ENCODE peak calls at places on chromosomes 13 and 19, in eight cellular contexts. One of them, this sample, is unnamed.
A peak's percentile ranks its signal among the peaks of the same experiment; 100 is the strongest.

GRCh38 chr13:73903561-73903960 is 230.6 kb downstream of the KLF12 start:
- DNase-seq in DMS 273 treated with DMSO at 0.1 percent for 48 hours: no peak
- DNase-seq in activated CD4-positive, alpha-beta T cell treated with anti-CD3 and anti-CD28 coated beads for 1 hour: no peak
- DNase-seq in HT-29: no peak
- DNase-seq in ELR: no peak
- DNase-seq in stimulated activated CD4-positive, alpha-beta T cell treated with anti-CD3 and anti-CD28 coated beads, Interleukin-15, amount 100 ng/mL, for 48 hours: no peak
- DNase-seq in NCI-H345: no peak
- DNase-seq in mammary epithelial cell: no peak
- DNase-seq in this sample: no peak

GRCh38 chr13:112752711-112753541 is 63.1 kb downstream of the ATP11A start:
- DNase-seq in DMS 273 treated with DMSO at 0.1 percent for 48 hours: no peak
- DNase-seq in activated CD4-positive, alpha-beta T cell treated with anti-CD3 and anti-CD28 coated beads for 1 hour: no peak
- DNase-seq in HT-29: no peak
- DNase-seq in ELR: no peak
- DNase-seq in stimulated activated CD4-positive, alpha-beta T cell treated with anti-CD3 and anti-CD28 coated beads, Interleukin-15, amount 100 ng/mL, for 48 hours: no peak
- DNase-seq in NCI-H345: no peak
- DNase-seq in mammary epithelial cell: peak; percentile 48
- DNase-seq in this sample: no peak

GRCh38 chr13:44416297-44416696 is 42.7 kb downstream of the SERP2 start:
- DNase-seq in DMS 273 treated with DMSO at 0.1 percent for 48 hours: no peak
- DNase-seq in activated CD4-positive, alpha-beta T cell treated with anti-CD3 and anti-CD28 coated beads for 1 hour: no peak
- DNase-seq in HT-29: no peak
- DNase-seq in ELR: no peak
- DNase-seq in stimulated activated CD4-positive, alpha-beta T cell treated with anti-CD3 and anti-CD28 coated beads, Interleukin-15, amount 100 ng/mL, for 48 hours: no peak
- DNase-seq in NCI-H345: no peak
- DNase-seq in mammary epithelial cell: no peak
- DNase-seq in this sample: no peak

GRCh38 chr19:14112051-14112808 is 5.3 kb downstream of the PRKACA start:
- DNase-seq in DMS 273 treated with DMSO at 0.1 percent for 48 hours: no peak
- DNase-seq in activated CD4-positive, alpha-beta T cell treated with anti-CD3 and anti-CD28 coated beads for 1 hour: no peak
- DNase-seq in HT-29: no peak
- DNase-seq in ELR: no peak
- DNase-seq in stimulated activated CD4-positive, alpha-beta T cell treated with anti-CD3 and anti-CD28 coated beads, Interleukin-15, amount 100 ng/mL, for 48 hours: no peak
- DNase-seq in NCI-H345: no peak
- DNase-seq in mammary epithelial cell: no peak
- DNase-seq in this sample: no peak

GRCh38 chr13:28611021-28611420 is 47.9 kb upstream of the POMP start:
- DNase-seq in DMS 273 treated with DMSO at 0.1 percent for 48 hours: no peak
- DNase-seq in activated CD4-positive, alpha-beta T cell treated with anti-CD3 and anti-CD28 coated beads for 1 hour: no peak
- DNase-seq in HT-29: no peak
- DNase-seq in ELR: peak; percentile 40
- DNase-seq in stimulated activated CD4-positive, alpha-beta T cell treated with anti-CD3 and anti-CD28 coated beads, Interleukin-15, amount 100 ng/mL, for 48 hours: no peak
- DNase-seq in NCI-H345: no peak
- DNase-seq in mammary epithelial cell: no peak
- DNase-seq in this sample: no peak

GRCh38 chr19:47487551-47488515 is 3.8 kb upstream of the KPTN start:
- DNase-seq in DMS 273 treated with DMSO at 0.1 percent for 48 hours: no peak
- DNase-seq in activated CD4-positive, alpha-beta T cell treated with anti-CD3 and anti-CD28 coated beads for 1 hour: no peak
- DNase-seq in HT-29: no peak
- DNase-seq in ELR: no peak
- DNase-seq in stimulated activated CD4-positive, alpha-beta T cell treated with anti-CD3 and anti-CD28 coated beads, Interleukin-15, amount 100 ng/mL, for 48 hours: no peak
- DNase-seq in NCI-H345: no peak
- DNase-seq in mammary epithelial cell: no peak
- DNase-seq in this sample: no peak

GRCh38 chr13:28636677-28637317 is 22.1 kb upstream of the POMP start:
- DNase-seq in DMS 273 treated with DMSO at 0.1 percent for 48 hours: peak; percentile 6
- DNase-seq in activated CD4-positive, alpha-beta T cell treated with anti-CD3 and anti-CD28 coated beads for 1 hour: no peak
- DNase-seq in HT-29: peak; percentile 89
- DNase-seq in ELR: peak; percentile 90
- DNase-seq in stimulated activated CD4-positive, alpha-beta T cell treated with anti-CD3 and anti-CD28 coated beads, Interleukin-15, amount 100 ng/mL, for 48 hours: peak; percentile 26
- DNase-seq in NCI-H345: peak; percentile 34
- DNase-seq in mammary epithelial cell: peak; percentile 36
- DNase-seq in this sample: peak; percentile 75

GRCh38 chr19:18408053-18408476 is 10.6 kb upstream of the LRRC25 start:
- DNase-seq in DMS 273 treated with DMSO at 0.1 percent for 48 hours: no peak
- DNase-seq in activated CD4-positive, alpha-beta T cell treated with anti-CD3 and anti-CD28 coated beads for 1 hour: no peak
- DNase-seq in HT-29: peak; percentile 59
- DNase-seq in ELR: peak; percentile 48
- DNase-seq in stimulated activated CD4-positive, alpha-beta T cell treated with anti-CD3 and anti-CD28 coated beads, Interleukin-15, amount 100 ng/mL, for 48 hours: no peak
- DNase-seq in NCI-H345: no peak
- DNase-seq in mammary epithelial cell: no peak
- DNase-seq in this sample: peak; percentile 41

GRCh38 chr19:18513868-18514267 is 8.0 kb downstream of the ELL start:
- DNase-seq in DMS 273 treated with DMSO at 0.1 percent for 48 hours: no peak
- DNase-seq in activated CD4-positive, alpha-beta T cell treated with anti-CD3 and anti-CD28 coated beads for 1 hour: no peak
- DNase-seq in HT-29: no peak
- DNase-seq in ELR: no peak
- DNase-seq in stimulated activated CD4-positive, alpha-beta T cell treated with anti-CD3 and anti-CD28 coated beads, Interleukin-15, amount 100 ng/mL, for 48 hours: no peak
- DNase-seq in NCI-H345: no peak
- DNase-seq in mammary epithelial cell: no peak
- DNase-seq in this sample: no peak